ENCODE peak calls at places on chromosome 2, in ten cellular contexts. R is mucosa of descending colon, L is A673, K is foreskin fibroblast, M is aorta, A is HCEC 1CT, W is thyroid gland, D is T1000, N is left ventricle myocardium superior, F is spleen. T is an unnamed sample.

GRCh38 chr2:60553992-60554648 is 666 bp upstream of the BCL11A start:
- DNase-seq in W (peak), N (peak), D (peak), L (peak), F (peak), M (peak), A (peak), K (peak), R (peak), T (peak)

GRCh38 chr2:63023444-63023843 is 27.2 kb upstream of the OTX1 start:
- DNase-seq in D (no peak), A (peak), W (no peak), M (no peak), R (no peak), K (peak), N (no peak), F (no peak), L (peak), T (no peak)

GRCh38 chr2:209762564-209762963 is 9.1 kb upstream of the UNC80 start:
- DNase-seq in F (no peak), M (no peak), A (peak), K (no peak), D (no peak), N (no peak), W (no peak), R (no peak), L (no peak), T (no peak)

GRCh38 chr2:224127871-224128501 is 88.9 kb upstream of the SERPINE2 start:
- DNase-seq in N (no peak), W (no peak), A (no peak), D (no peak), L (no peak), M (no peak), K (peak), F (no peak), R (peak), T (no peak)

GRCh38 chr2:85504434-85505261 is 34.3 kb upstream of the MAT2A start:
- DNase-seq in M (peak), K (peak), R (no peak), F (no peak), N (no peak), L (peak), D (peak), W (peak), A (peak), T (no peak)

GRCh38 chr2:15814406-15814805 is 125.9 kb upstream of the MYCN start:
- DNase-seq in F (no peak), A (no peak), L (no peak), W (no peak), M (no peak), K (no peak), D (no peak), R (no peak), N (no peak), T (no peak)

GRCh38 chr2:112141623-112142001 is 3.4 kb downstream of the FBLN7 start:
- DNase-seq in D (no peak), L (no peak), F (no peak), W (no peak), N (no peak), K (no peak), A (no peak), R (no peak), M (no peak), T (no peak)

GRCh38 chr2:20992201-20992711 is 51.6 kb downstream of the APOB start:
- DNase-seq in W (no peak), D (no peak), M (peak), A (peak), L (no peak), R (no peak), F (no peak), K (peak), N (no peak), T (no peak)

GRCh38 chr2:172351586-172351985 is 75.8 kb upstream of the ITGA6 start:
- DNase-seq in W (no peak), K (no peak), A (no peak), N (no peak), M (no peak), R (no peak), D (no peak), F (no peak), L (no peak), T (no peak)

GRCh38 chr2:216932806-216933579 is 73.1 kb upstream of the TNP1 start:
- DNase-seq in D (no peak), R (no peak), L (no peak), A (no peak), F (no peak), M (no peak), K (no peak), N (no peak), W (no peak), T (no peak)

GRCh38 chr2:203002054-203002821 is 12.4 kb upstream of the NBEAL1 start:
- DNase-seq in R (no peak), F (no peak), A (no peak), M (no peak), N (no peak), D (no peak), L (no peak), W (no peak), K (peak), T (no peak)

GRCh38 chr2:349390-349789 is 61.5 kb upstream of the ALKAL2 start:
- DNase-seq in A (no peak), R (no peak), K (no peak), W (no peak), F (no peak), M (no peak), N (no peak), D (no peak), L (no peak), T (no peak)

GRCh38 chr2:120531863-120532600 is 186.1 kb downstream of the INHBB start:
- DNase-seq in W (no peak), D (no peak), K (peak), L (no peak), N (peak), R (no peak), M (no peak), F (peak), A (no peak), T (no peak)

T was measured in CD14-positive monocyte.